ENCODE peak calls at places on chromosomes 2 and 18, in five cellular contexts. One of them, this sample, is unnamed.

GRCh38 chr2:42369551-42370229 is 8.7 kb upstream of the COX7A2L start:
- DNase-seq in SK-N-SH: no peak
- DNase-seq in HTR-8/SVneo: no peak
- DNase-seq in omental fat pad: no peak
- DNase-seq in CD8-positive, alpha-beta T cell: no peak
- DNase-seq in this sample: no peak

GRCh38 chr2:189372688-189373257 is 68.5 kb upstream of the WDR75 start:
- DNase-seq in SK-N-SH: no peak
- DNase-seq in CD8-positive, alpha-beta T cell: no peak
- DNase-seq in omental fat pad: no peak
- DNase-seq in HTR-8/SVneo: no peak
- DNase-seq in this sample: no peak

GRCh38 chr2:158760887-158761286 is 34.2 kb upstream of the DAPL1 start:
- DNase-seq in CD8-positive, alpha-beta T cell: no peak
- DNase-seq in SK-N-SH: no peak
- DNase-seq in omental fat pad: no peak
- DNase-seq in HTR-8/SVneo: no peak
- DNase-seq in this sample: no peak

GRCh38 chr2:25825238-25825637 is 53.0 kb downstream of the ASXL2 start:
- DNase-seq in CD8-positive, alpha-beta T cell: peak
- DNase-seq in omental fat pad: no peak
- DNase-seq in HTR-8/SVneo: no peak
- DNase-seq in SK-N-SH: no peak
- DNase-seq in this sample: peak

GRCh38 chr2:120817136-120817955 is 81.7 kb downstream of the GLI2 start:
- DNase-seq in CD8-positive, alpha-beta T cell: no peak
- DNase-seq in SK-N-SH: no peak
- DNase-seq in omental fat pad: no peak
- DNase-seq in HTR-8/SVneo: no peak
- DNase-seq in this sample: no peak

GRCh38 chr18:43192408-43192807 is 76.9 kb upstream of the RIT2 start:
- DNase-seq in HTR-8/SVneo: no peak
- DNase-seq in omental fat pad: no peak
- DNase-seq in CD8-positive, alpha-beta T cell: no peak
- DNase-seq in SK-N-SH: no peak
- DNase-seq in this sample: no peak

GRCh38 chr2:233387667-233388528 is 33.6 kb downstream of the DGKD start:
- DNase-seq in CD8-positive, alpha-beta T cell: no peak
- DNase-seq in omental fat pad: peak
- DNase-seq in SK-N-SH: peak
- DNase-seq in HTR-8/SVneo: no peak
- DNase-seq in this sample: no peak

GRCh38 chr18:67669993-67670671 is 153.6 kb upstream of the DSEL start:
- DNase-seq in omental fat pad: no peak
- DNase-seq in SK-N-SH: no peak
- DNase-seq in CD8-positive, alpha-beta T cell: no peak
- DNase-seq in HTR-8/SVneo: no peak
- DNase-seq in this sample: no peak

GRCh38 chr2:82124629-82125028 is 1820.1 kb upstream of the LRRTM1 start:
- DNase-seq in omental fat pad: no peak
- DNase-seq in CD8-positive, alpha-beta T cell: no peak
- DNase-seq in SK-N-SH: no peak
- DNase-seq in HTR-8/SVneo: no peak
- DNase-seq in this sample: no peak

GRCh38 chr2:1614564-1614963 is 129.8 kb downstream of the PXDN start:
- DNase-seq in CD8-positive, alpha-beta T cell: no peak
- DNase-seq in SK-N-SH: no peak
- DNase-seq in omental fat pad: no peak
- DNase-seq in HTR-8/SVneo: no peak
- DNase-seq in this sample: no peak

GRCh38 chr18:2920027-2920426 is 73.2 kb downstream of the EMILIN2 start:
- DNase-seq in HTR-8/SVneo: no peak
- DNase-seq in SK-N-SH: no peak
- DNase-seq in omental fat pad: no peak
- DNase-seq in CD8-positive, alpha-beta T cell: no peak
- DNase-seq in this sample: no peak

This sample was measured in stimulated activated naive CD4-positive, alpha-beta T cell.